ENCODE peak calls at places on chromosome 22, in five cellular contexts. P is epithelial cell of esophagus, O is tibial artery, N is amygdala, T is GM12891. M is an unnamed sample.

GRCh38 chr22:21755855-21756284 is 20.3 kb upstream of the YPEL1 start:
- DNase-seq in T (no peak), N (no peak), O (no peak), P (peak), M (peak)

GRCh38 chr22:37907036-37907954 is 1.2 kb downstream of the MICALL1 start:
- DNase-seq in P (peak), T (no peak), O (no peak), N (no peak), M (no peak)

GRCh38 chr22:19853879-19854777 is 546 bp downstream of the GNB1L start:
- DNase-seq in N (no peak), T (no peak), O (peak), P (no peak), M (no peak)

GRCh38 chr22:46587492-46588278 is 32.5 kb upstream of the GRAMD4 start:
- DNase-seq in T (peak), P (no peak), O (no peak), N (no peak), M (no peak)

GRCh38 chr22:17788023-17788330 is 13.7 kb upstream of the BID start:
- DNase-seq in N (no peak), P (no peak), T (no peak), O (no peak), M (no peak)

GRCh38 chr22:22593964-22594656 is 35.0 kb upstream of the PRAME start:
- DNase-seq in T (peak), P (peak), N (no peak), O (peak), M (no peak)

GRCh38 chr22:25781801-25782200 is 39.8 kb downstream of the MYO18B start:
- DNase-seq in T (no peak), N (no peak), P (no peak), O (no peak), M (no peak)

GRCh38 chr22:47631571-47632102 is 869.2 kb downstream of the TBC1D22A start:
- DNase-seq in T (no peak), O (no peak), P (no peak), N (no peak), M (no peak)

GRCh38 chr22:37820350-37820749 is 2.8 kb upstream of the GALR3 start:
- DNase-seq in O (no peak), P (no peak), N (no peak), T (no peak), M (no peak)

GRCh38 chr22:49306632-49306975 is 521.1 kb downstream of the BRD1 start:
- DNase-seq in P (no peak), O (peak), N (no peak), T (no peak), M (no peak)

GRCh38 chr22:22692707-22693530 is 48.5 kb downstream of the GGTLC2 start:
- DNase-seq in P (peak), N (no peak), O (no peak), T (peak), M (peak)

GRCh38 chr22:50613291-50613981 is 12.8 kb downstream of the MAPK8IP2 start:
- DNase-seq in N (no peak), P (peak), O (no peak), T (no peak), M (no peak)

GRCh38 chr22:28917747-28918543 is 34.6 kb downstream of the ZNRF3 start:
- DNase-seq in O (no peak), T (no peak), P (no peak), N (peak), M (no peak)

GRCh38 chr22:47006433-47006832 is 244.0 kb downstream of the TBC1D22A start:
- DNase-seq in T (no peak), N (no peak), P (no peak), O (no peak), M (no peak)

GRCh38 chr22:42536166-42536565 is 16.6 kb upstream of the RRP7A start:
- DNase-seq in O (no peak), P (no peak), N (no peak), T (no peak), M (no peak)

GRCh38 chr22:22682807-22683667 is 38.6 kb downstream of the GGTLC2 start:
- DNase-seq in P (no peak), T (no peak), O (no peak), N (no peak), M (no peak)

GRCh38 chr22:19612866-19613572 is 88.8 kb upstream of the CLDN5 start:
- DNase-seq in O (no peak), N (no peak), P (no peak), T (no peak), M (no peak)

GRCh38 chr22:48099671-48100070 is 1337.2 kb downstream of the TBC1D22A start:
- DNase-seq in T (no peak), O (no peak), N (no peak), P (no peak), M (no peak)

GRCh38 chr22:19655399-19655798 is 58.9 kb upstream of the SEPTIN5 start:
- DNase-seq in T (no peak), P (no peak), O (no peak), N (no peak), M (no peak)

GRCh38 chr22:49160261-49161001 is 667.2 kb downstream of the BRD1 start:
- DNase-seq in P (no peak), N (no peak), O (no peak), T (no peak), M (no peak)

GRCh38 chr22:41672780-41673509 is 15.7 kb downstream of the SNU13 start:
- DNase-seq in N (no peak), P (peak), T (no peak), O (no peak), M (no peak)

GRCh38 chr22:40300884-40301672 is 45.2 kb upstream of the ADSL start:
- DNase-seq in O (no peak), P (no peak), N (no peak), T (peak), M (no peak)

GRCh38 chr22:31091106-31091975 is 10.2 kb downstream of the SMTN start:
- DNase-seq in P (no peak), T (peak), O (no peak), N (no peak), M (no peak)

M was measured in GM04503.